ENCODE peak calls at places on chromosomes 11 and 22, in ten cellular contexts. One of them, this sample, is unnamed. For H3K9me3, the result is how much of the 10 kb centered on the place peaks cover.

GRCh38 chr11:8090756-8091155 is 9.7 kb downstream of the TUB start:
- DNase-seq in CD8-positive, alpha-beta T cell: no peak
- DNase-seq in left ventricle myocardium inferior: no peak
- DNase-seq in fibroblast of lung: peak
- DNase-seq in IMR-90: no peak
- DNase-seq in lower lobe of right lung: no peak
- DNase-seq in stomach: no peak
- DNase-seq in body of pancreas: no peak
- DNase-seq in AG04450: no peak
- DNase-seq in neural progenitor cell: peak
- DNase-seq in this sample: no peak

GRCh38 chr11:45457649-45458048 is 171.5 kb upstream of the SYT13 start:
- DNase-seq in CD8-positive, alpha-beta T cell: no peak
- DNase-seq in left ventricle myocardium inferior: no peak
- DNase-seq in fibroblast of lung: peak
- DNase-seq in IMR-90: peak
- DNase-seq in lower lobe of right lung: no peak
- DNase-seq in stomach: no peak
- DNase-seq in body of pancreas: no peak
- DNase-seq in AG04450: peak
- DNase-seq in neural progenitor cell: no peak
- DNase-seq in this sample: no peak

GRCh38 chr11:87743002-87743401 is 432.2 kb downstream of the RAB38 start:
- DNase-seq in CD8-positive, alpha-beta T cell: no peak
- DNase-seq in left ventricle myocardium inferior: no peak
- DNase-seq in fibroblast of lung: no peak
- DNase-seq in IMR-90: no peak
- DNase-seq in lower lobe of right lung: no peak
- DNase-seq in stomach: no peak
- DNase-seq in body of pancreas: no peak
- DNase-seq in AG04450: no peak
- DNase-seq in neural progenitor cell: peak
- DNase-seq in this sample: no peak

GRCh38 chr11:21625982-21626381 is 566.9 kb upstream of the ANO5 start:
- DNase-seq in CD8-positive, alpha-beta T cell: no peak
- DNase-seq in left ventricle myocardium inferior: no peak
- DNase-seq in fibroblast of lung: no peak
- DNase-seq in IMR-90: no peak
- DNase-seq in lower lobe of right lung: no peak
- DNase-seq in stomach: no peak
- DNase-seq in body of pancreas: peak
- DNase-seq in AG04450: no peak
- DNase-seq in neural progenitor cell: no peak
- DNase-seq in this sample: no peak

GRCh38 chr11:68379216-68379615 is 66.8 kb downstream of the LRP5 start:
- DNase-seq in CD8-positive, alpha-beta T cell: no peak
- DNase-seq in left ventricle myocardium inferior: no peak
- DNase-seq in fibroblast of lung: no peak
- DNase-seq in IMR-90: no peak
- DNase-seq in lower lobe of right lung: no peak
- DNase-seq in stomach: no peak
- DNase-seq in body of pancreas: no peak
- DNase-seq in AG04450: no peak
- DNase-seq in neural progenitor cell: no peak
- DNase-seq in this sample: no peak

GRCh38 chr11:113313601-113314000 is 782 bp upstream of the TTC12 start:
- DNase-seq in CD8-positive, alpha-beta T cell: no peak
- DNase-seq in left ventricle myocardium inferior: no peak
- DNase-seq in fibroblast of lung: no peak
- DNase-seq in IMR-90: peak
- DNase-seq in lower lobe of right lung: no peak
- DNase-seq in stomach: no peak
- DNase-seq in body of pancreas: no peak
- DNase-seq in AG04450: no peak
- DNase-seq in neural progenitor cell: no peak
- DNase-seq in this sample: no peak

GRCh38 chr22:26599505-26599904 is 9.6 kb upstream of the TPST2 start:
- DNase-seq in CD8-positive, alpha-beta T cell: no peak
- DNase-seq in left ventricle myocardium inferior: no peak
- DNase-seq in fibroblast of lung: no peak
- DNase-seq in IMR-90: no peak
- DNase-seq in lower lobe of right lung: no peak
- DNase-seq in stomach: no peak
- DNase-seq in body of pancreas: no peak
- DNase-seq in AG04450: no peak
- DNase-seq in neural progenitor cell: no peak
- DNase-seq in this sample: no peak

GRCh38 chr11:86484164-86484794 is 109.6 kb downstream of the CCDC81 start:
- DNase-seq in CD8-positive, alpha-beta T cell: no peak
- DNase-seq in left ventricle myocardium inferior: peak
- DNase-seq in fibroblast of lung: peak
- DNase-seq in IMR-90: peak
- DNase-seq in lower lobe of right lung: no peak
- DNase-seq in stomach: no peak
- DNase-seq in body of pancreas: peak
- DNase-seq in AG04450: peak
- DNase-seq in neural progenitor cell: no peak
- DNase-seq in this sample: no peak

GRCh38 chr11:10400856-10401255 is 54.2 kb upstream of the AMPD3 start:
- DNase-seq in CD8-positive, alpha-beta T cell: no peak
- DNase-seq in left ventricle myocardium inferior: no peak
- DNase-seq in fibroblast of lung: no peak
- DNase-seq in IMR-90: peak
- DNase-seq in lower lobe of right lung: no peak
- DNase-seq in stomach: no peak
- DNase-seq in body of pancreas: no peak
- DNase-seq in AG04450: no peak
- DNase-seq in neural progenitor cell: no peak
- DNase-seq in this sample: no peak

GRCh38 chr11:19444231-19444630 is 203.5 kb upstream of the E2F8 start:
- DNase-seq in CD8-positive, alpha-beta T cell: no peak
- DNase-seq in left ventricle myocardium inferior: no peak
- DNase-seq in fibroblast of lung: peak
- DNase-seq in IMR-90: peak
- DNase-seq in lower lobe of right lung: no peak
- DNase-seq in stomach: no peak
- DNase-seq in body of pancreas: no peak
- DNase-seq in AG04450: no peak
- DNase-seq in neural progenitor cell: no peak
- DNase-seq in this sample: no peak

GRCh38 chr22:38697055-38697980 is 3.4 kb downstream of the JOSD1 start:
- DNase-seq in CD8-positive, alpha-beta T cell: no peak
- DNase-seq in left ventricle myocardium inferior: no peak
- DNase-seq in fibroblast of lung: peak
- DNase-seq in IMR-90: peak
- DNase-seq in lower lobe of right lung: no peak
- DNase-seq in stomach: peak
- DNase-seq in body of pancreas: peak
- DNase-seq in AG04450: no peak
- DNase-seq in neural progenitor cell: peak
- DNase-seq in this sample: peak

GRCh38 chr22:30202531-30203006 is 44.0 kb downstream of the LIF start:
- DNase-seq in CD8-positive, alpha-beta T cell: no peak
- DNase-seq in left ventricle myocardium inferior: no peak
- DNase-seq in fibroblast of lung: peak
- DNase-seq in IMR-90: peak
- DNase-seq in lower lobe of right lung: peak
- DNase-seq in stomach: peak
- DNase-seq in body of pancreas: peak
- DNase-seq in AG04450: no peak
- DNase-seq in neural progenitor cell: peak
- DNase-seq in this sample: peak

GRCh38 chr11:93361435-93361834 is 30.9 kb downstream of the DEUP1 start:
- DNase-seq in CD8-positive, alpha-beta T cell: no peak
- DNase-seq in left ventricle myocardium inferior: no peak
- DNase-seq in fibroblast of lung: no peak
- DNase-seq in IMR-90: no peak
- DNase-seq in lower lobe of right lung: no peak
- DNase-seq in stomach: no peak
- DNase-seq in body of pancreas: no peak
- DNase-seq in AG04450: no peak
- DNase-seq in neural progenitor cell: no peak
- DNase-seq in this sample: no peak
- TF ChIP-seq CTCF in CD8-positive, alpha-beta T cell: no peak
- TF ChIP-seq CTCF in left ventricle myocardium inferior: no peak
- TF ChIP-seq CTCF in fibroblast of lung: no peak
- TF ChIP-seq CTCF in IMR-90: no peak
- TF ChIP-seq CTCF in lower lobe of right lung: no peak
- TF ChIP-seq CTCF in stomach: no peak
- TF ChIP-seq CTCF in body of pancreas: peak
- TF ChIP-seq CTCF in AG04450: no peak
- TF ChIP-seq CTCF in neural progenitor cell: no peak
- TF ChIP-seq CTCF in this sample: no peak

DNA sequence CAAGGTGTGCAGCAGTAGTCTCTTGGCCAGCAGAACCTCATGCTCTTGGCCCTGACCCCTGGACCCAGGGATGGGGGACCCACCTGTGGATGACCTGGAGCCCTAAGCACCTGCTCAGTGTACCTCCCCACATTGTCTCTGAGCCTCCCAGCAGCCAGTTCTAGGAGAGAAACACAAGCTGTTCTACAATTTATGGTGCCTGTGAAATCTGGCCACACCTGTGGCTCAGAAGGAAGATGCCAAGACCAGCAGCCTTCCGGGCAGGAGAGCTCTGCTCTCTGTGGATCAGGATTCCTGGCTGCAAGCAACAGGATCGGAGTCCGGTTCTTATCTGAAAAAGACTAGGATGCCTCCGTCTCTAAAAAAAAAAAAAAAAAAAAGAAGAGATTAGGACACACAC is 103.6 kb upstream of the ANO1 start:
- DNase-seq in CD8-positive, alpha-beta T cell: no peak
- DNase-seq in left ventricle myocardium inferior: no peak
- DNase-seq in fibroblast of lung: no peak
- DNase-seq in IMR-90: no peak
- DNase-seq in lower lobe of right lung: no peak
- DNase-seq in stomach: no peak
- DNase-seq in body of pancreas: no peak
- DNase-seq in AG04450: no peak
- DNase-seq in neural progenitor cell: no peak
- DNase-seq in this sample: no peak
- H3K27ac ChIP-seq in CD8-positive, alpha-beta T cell: no peak
- H3K27ac ChIP-seq in left ventricle myocardium inferior: no peak
- H3K27ac ChIP-seq in fibroblast of lung: no peak
- H3K27ac ChIP-seq in IMR-90: no peak
- H3K27ac ChIP-seq in lower lobe of right lung: no peak
- H3K27ac ChIP-seq in stomach: no peak
- H3K27ac ChIP-seq in body of pancreas: no peak
- H3K27ac ChIP-seq in AG04450: no peak
- H3K27ac ChIP-seq in neural progenitor cell: no peak
- H3K27ac ChIP-seq in this sample: no peak

DNA sequence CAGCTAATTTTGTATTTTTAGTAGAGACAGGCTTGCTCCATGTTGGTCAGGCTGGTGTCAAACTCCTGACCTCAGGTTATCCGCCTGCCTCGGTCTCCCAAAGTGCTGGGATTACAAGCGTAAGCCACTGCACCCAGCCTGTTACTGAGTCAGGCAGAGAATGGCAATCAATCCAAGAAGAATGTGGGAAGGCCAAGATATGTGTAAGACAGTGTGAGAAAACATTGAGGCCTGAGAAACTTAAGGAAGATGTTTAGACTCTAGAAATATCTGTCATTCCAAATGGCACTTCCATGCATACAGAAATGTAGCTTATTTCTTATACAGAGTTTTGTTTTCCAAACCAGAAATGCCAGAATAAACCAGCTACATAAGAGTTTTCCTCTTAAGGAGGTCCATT is 248.6 kb downstream of the ETS1 start:
- DNase-seq in CD8-positive, alpha-beta T cell: no peak
- DNase-seq in left ventricle myocardium inferior: no peak
- DNase-seq in fibroblast of lung: no peak
- DNase-seq in IMR-90: peak
- DNase-seq in lower lobe of right lung: no peak
- DNase-seq in stomach: no peak
- DNase-seq in body of pancreas: no peak
- DNase-seq in AG04450: no peak
- DNase-seq in neural progenitor cell: no peak
- DNase-seq in this sample: no peak
- H3K9me3 ChIP-seq in CD8-positive, alpha-beta T cell: under half
- H3K9me3 ChIP-seq in left ventricle myocardium inferior: under half
- H3K9me3 ChIP-seq in fibroblast of lung: under half
- H3K9me3 ChIP-seq in IMR-90: under half
- H3K9me3 ChIP-seq in lower lobe of right lung: under half
- H3K9me3 ChIP-seq in stomach: under half
- H3K9me3 ChIP-seq in body of pancreas: under half
- H3K9me3 ChIP-seq in AG04450: under half
- H3K9me3 ChIP-seq in neural progenitor cell: under half
- H3K9me3 ChIP-seq in this sample: under half

DNA sequence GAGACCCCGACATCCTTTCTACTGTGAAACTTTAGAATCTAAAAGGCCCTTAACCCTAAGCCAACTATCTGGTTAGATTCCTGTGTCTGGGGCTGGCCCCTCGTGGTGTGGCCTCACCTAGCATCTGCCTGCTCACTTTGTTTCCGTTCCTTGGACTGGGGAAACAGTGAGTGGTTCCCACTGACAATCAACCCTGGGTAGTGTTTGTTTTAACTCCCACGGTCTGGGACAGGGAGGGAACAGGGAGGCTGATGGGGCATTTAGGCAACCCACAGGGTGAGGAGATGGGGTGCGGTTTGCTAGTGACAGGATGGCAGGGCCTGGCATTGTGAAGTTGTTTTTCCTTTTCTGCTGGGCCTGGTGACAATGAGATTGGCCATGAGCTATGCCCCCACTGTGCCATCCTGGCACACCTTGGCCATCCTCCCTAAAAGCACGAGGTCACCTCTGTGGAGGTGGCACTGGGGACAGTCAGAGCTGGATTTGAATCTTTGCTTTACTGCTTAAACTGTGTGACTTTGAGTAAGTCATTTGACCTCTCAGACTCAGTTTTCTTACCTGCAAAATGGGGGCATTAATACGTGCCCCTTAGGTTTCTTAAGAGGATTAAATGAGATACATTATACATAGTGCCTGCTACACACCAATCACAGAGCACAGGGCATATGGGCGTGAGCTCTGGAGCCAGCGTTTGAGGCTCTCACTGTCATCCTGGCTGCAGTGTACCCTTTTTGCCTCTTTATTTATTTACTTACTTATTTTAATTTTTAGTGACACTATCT is 31.4 kb downstream of the CHRDL2 start:
- DNase-seq in CD8-positive, alpha-beta T cell: no peak
- DNase-seq in left ventricle myocardium inferior: no peak
- DNase-seq in fibroblast of lung: no peak
- DNase-seq in IMR-90: no peak
- DNase-seq in lower lobe of right lung: no peak
- DNase-seq in stomach: no peak
- DNase-seq in body of pancreas: no peak
- DNase-seq in AG04450: no peak
- DNase-seq in neural progenitor cell: no peak
- DNase-seq in this sample: no peak
- TF ChIP-seq CTCF in CD8-positive, alpha-beta T cell: no peak
- TF ChIP-seq CTCF in left ventricle myocardium inferior: no peak
- TF ChIP-seq CTCF in fibroblast of lung: no peak
- TF ChIP-seq CTCF in IMR-90: no peak
- TF ChIP-seq CTCF in lower lobe of right lung: no peak
- TF ChIP-seq CTCF in stomach: no peak
- TF ChIP-seq CTCF in body of pancreas: no peak
- TF ChIP-seq CTCF in AG04450: no peak
- TF ChIP-seq CTCF in neural progenitor cell: no peak
- TF ChIP-seq CTCF in this sample: no peak

GRCh38 chr11:37286890-37287289 is 688.9 kb upstream of the RAG2 start:
- DNase-seq in CD8-positive, alpha-beta T cell: no peak
- DNase-seq in left ventricle myocardium inferior: no peak
- DNase-seq in fibroblast of lung: no peak
- DNase-seq in IMR-90: no peak
- DNase-seq in lower lobe of right lung: no peak
- DNase-seq in stomach: no peak
- DNase-seq in body of pancreas: no peak
- DNase-seq in AG04450: no peak
- DNase-seq in neural progenitor cell: no peak
- DNase-seq in this sample: no peak
- H3K27ac ChIP-seq in CD8-positive, alpha-beta T cell: no peak
- H3K27ac ChIP-seq in left ventricle myocardium inferior: no peak
- H3K27ac ChIP-seq in fibroblast of lung: no peak
- H3K27ac ChIP-seq in IMR-90: no peak
- H3K27ac ChIP-seq in lower lobe of right lung: no peak
- H3K27ac ChIP-seq in stomach: no peak
- H3K27ac ChIP-seq in body of pancreas: no peak
- H3K27ac ChIP-seq in AG04450: no peak
- H3K27ac ChIP-seq in neural progenitor cell: no peak
- H3K27ac ChIP-seq in this sample: no peak